ENCODE peak calls at places on chromosomes 11 and 22, in five cellular contexts. One of them, this sample, is unnamed.

GRCh38 chr11:5536482-5536881 is 11.9 kb downstream of the OR52H1 start:
- DNase-seq in aorta: no peak
- DNase-seq in nephron progenitor cell: no peak
- DNase-seq in mesendoderm: no peak
- DNase-seq in globus pallidus: no peak
- DNase-seq in this sample: no peak

GRCh38 chr22:44963832-44964721 is 45.7 kb downstream of the PHF21B start:
- DNase-seq in nephron progenitor cell: no peak
- DNase-seq in globus pallidus: no peak
- DNase-seq in mesendoderm: no peak
- DNase-seq in aorta: no peak
- DNase-seq in this sample: no peak

GRCh38 chr11:44366741-44367140 is 56.8 kb upstream of the ALX4 start:
- DNase-seq in nephron progenitor cell: no peak
- DNase-seq in globus pallidus: no peak
- DNase-seq in aorta: no peak
- DNase-seq in mesendoderm: no peak
- DNase-seq in this sample: no peak

GRCh38 chr22:48782817-48783511 is 1044.7 kb downstream of the BRD1 start:
- DNase-seq in aorta: no peak
- DNase-seq in globus pallidus: peak
- DNase-seq in nephron progenitor cell: no peak
- DNase-seq in mesendoderm: peak
- DNase-seq in this sample: peak

GRCh38 chr22:46656856-46657654 is 36.9 kb downstream of the GRAMD4 start:
- DNase-seq in mesendoderm: no peak
- DNase-seq in nephron progenitor cell: no peak
- DNase-seq in aorta: no peak
- DNase-seq in globus pallidus: no peak
- DNase-seq in this sample: no peak

GRCh38 chr11:44484211-44484610 is 81.3 kb upstream of the CD82 start:
- DNase-seq in globus pallidus: no peak
- DNase-seq in mesendoderm: peak
- DNase-seq in nephron progenitor cell: peak
- DNase-seq in aorta: no peak
- DNase-seq in this sample: no peak

GRCh38 chr11:111565111-111565720 is 24.7 kb downstream of the LAYN start:
- DNase-seq in mesendoderm: peak
- DNase-seq in nephron progenitor cell: peak
- DNase-seq in aorta: peak
- DNase-seq in globus pallidus: peak
- DNase-seq in this sample: peak

GRCh38 chr11:34516247-34517040 is 2.9 kb upstream of the ELF5 start:
- DNase-seq in globus pallidus: no peak
- DNase-seq in aorta: no peak
- DNase-seq in nephron progenitor cell: no peak
- DNase-seq in mesendoderm: no peak
- DNase-seq in this sample: no peak

GRCh38 chr11:79249341-79249993 is 191.4 kb downstream of the TENM4 start:
- DNase-seq in aorta: no peak
- DNase-seq in globus pallidus: no peak
- DNase-seq in mesendoderm: no peak
- DNase-seq in nephron progenitor cell: no peak
- DNase-seq in this sample: no peak